ENCODE peak calls at places on chromosomes 5 and 9, in eight cellular contexts. G is posterior vena cava; D is ovary; H is central memory CD4-positive, alpha-beta T cell; R is stimulated activated CD8-positive, alpha-beta memory T cell treated with anti-CD3 and anti-CD28 coated beads, Interleukin-2, amount 100 ng/mL, for 48 hours; L is RWPE1; V is pons; C is endothelial cell of umbilical vein. Y is an unnamed sample.

GRCh38 chr5:168721354-168721753 is 142.2 kb upstream of the PANK3 start:
- DNase-seq in R (no peak), L (no peak), G (no peak), V (no peak), H (no peak), D (no peak), C (no peak), Y (no peak)

GRCh38 chr5:42654645-42655044 is 102.0 kb upstream of the CCDC152 start:
- DNase-seq in G (no peak), V (no peak), C (no peak), R (no peak), L (no peak), D (no peak), H (no peak), Y (no peak)

GRCh38 chr9:18297532-18297872 is 176.5 kb upstream of the ADAMTSL1 start:
- DNase-seq in G (no peak), R (no peak), L (peak), C (no peak), D (no peak), V (no peak), H (no peak), Y (no peak)

GRCh38 chr5:172616730-172617129 is 24.3 kb upstream of the NEURL1B start:
- DNase-seq in C (no peak), R (no peak), H (no peak), V (no peak), L (no peak), D (peak), G (peak), Y (no peak)

GRCh38 chr5:174459071-174459702 is 265.2 kb upstream of the MSX2 start:
- DNase-seq in G (no peak), H (no peak), C (no peak), L (no peak), V (no peak), R (no peak), D (no peak), Y (no peak)

GRCh38 chr5:128284236-128284635 is 200.7 kb downstream of the SLC12A2 start:
- DNase-seq in H (no peak), G (no peak), C (no peak), D (no peak), V (no peak), L (no peak), R (no peak), Y (no peak)

GRCh38 chr9:70003786-70004185 is 39.9 kb upstream of the MAMDC2 start:
- DNase-seq in L (no peak), V (no peak), D (no peak), H (no peak), R (no peak), C (no peak), G (no peak), Y (no peak)

GRCh38 chr9:98009926-98010325 is 26.8 kb downstream of the ANP32B start:
- DNase-seq in C (peak), L (no peak), V (no peak), D (no peak), R (no peak), G (no peak), H (no peak), Y (no peak)

GRCh38 chr9:108163321-108164005 is 673.9 kb upstream of the KLF4 start:
- DNase-seq in G (no peak), H (no peak), L (no peak), V (no peak), C (no peak), R (no peak), D (no peak), Y (no peak)

GRCh38 chr5:71782771-71783770 is 64.0 kb downstream of the CARTPT start:
- DNase-seq in L (peak), V (peak), G (peak), H (peak), R (peak), C (peak), D (peak), Y (peak)

GRCh38 chr9:137982132-137982666 is 104.6 kb downstream of the CACNA1B start:
- DNase-seq in G (no peak), R (no peak), V (no peak), H (no peak), D (no peak), L (peak), C (no peak), Y (no peak)

GRCh38 chr5:61019642-61020041 is 74.6 kb downstream of the NDUFAF2 start:
- DNase-seq in D (no peak), V (no peak), L (no peak), C (peak), G (no peak), H (no peak), R (no peak), Y (no peak)

GRCh38 chr5:88976914-88977313 is 93.9 kb upstream of the MEF2C start:
- DNase-seq in V (no peak), D (no peak), G (no peak), C (no peak), H (no peak), R (no peak), L (no peak), Y (no peak)

GRCh38 chr5:142740474-142740873 is 29.7 kb upstream of the ARHGAP26 start:
- DNase-seq in H (no peak), L (peak), D (no peak), G (no peak), V (no peak), C (no peak), R (no peak), Y (no peak)

Y was measured in NCI-H1105 treated with DMSO at 0.1 percent for 48 hours.